ENCODE peak calls at places on chromosomes 6 and 20, in six cellular contexts. V, R, A, K, B and X are unnamed samples.
A peak's percentile ranks its signal among the peaks of the same experiment; 100 is the strongest.

GRCh38 chr6:143286280-143286795 is 164.2 kb downstream of the ADAT2 start:
- DNase-seq in V (no peak), R (no peak), A (no peak), K (no peak), B (no peak), X (no peak)

GRCh38 chr6:154292066-154292465 is 64.5 kb downstream of the IPCEF1 start:
- DNase-seq in V (no peak), R (no peak), A (no peak), K (no peak), B (no peak), X (no peak)

GRCh38 chr6:130503146-130503545 is 137.3 kb downstream of the TMEM200A start:
- DNase-seq in V (no peak), R (no peak), A (no peak), K (no peak), B (no peak), X (no peak)

GRCh38 chr6:34730006-34730405 is 27.3 kb upstream of the SNRPC start:
- DNase-seq in V (no peak), R (no peak), A (no peak), K (no peak), B (no peak), X (peak; percentile 99)

GRCh38 chr6:26249959-26250805 is 114.8 kb upstream of the BTN3A2 start:
- DNase-seq in V (peak; percentile 78), R (peak; percentile 58), A (peak; percentile 62), K (no peak), B (no peak), X (peak; percentile 29)

GRCh38 chr6:46062312-46062711 is 46.7 kb upstream of the CLIC5 start:
- DNase-seq in V (no peak), R (no peak), A (no peak), K (no peak), B (no peak), X (no peak)

GRCh38 chr6:34247481-34248197 is 1.2 kb downstream of the SMIM29 start:
- DNase-seq in V (no peak), R (no peak), A (no peak), K (no peak), B (no peak), X (no peak)

GRCh38 chr6:431986-432385 is 40.4 kb downstream of the IRF4 start:
- DNase-seq in V (no peak), R (no peak), A (no peak), K (no peak), B (no peak), X (no peak)

GRCh38 chr6:139925894-139926641 is 551.6 kb upstream of the CITED2 start:
- DNase-seq in V (no peak), R (no peak), A (no peak), K (no peak), B (no peak), X (peak; percentile 80)

GRCh38 chr20:61353261-61353995 is 101.4 kb downstream of the CDH4 start:
- DNase-seq in V (no peak), R (no peak), A (no peak), K (no peak), B (no peak), X (no peak)

GRCh38 chr20:63456429-63457284 is 15.8 kb downstream of the KCNQ2 start:
- DNase-seq in V (no peak), R (no peak), A (no peak), K (no peak), B (no peak), X (no peak)

GRCh38 chr6:13870185-13870584 is 54.6 kb upstream of the RNF182 start:
- DNase-seq in V (no peak), R (no peak), A (no peak), K (no peak), B (no peak), X (no peak)

GRCh38 chr6:169799474-169799926 is 48.1 kb downstream of the ERMARD start:
- DNase-seq in V (no peak), R (no peak), A (no peak), K (no peak), B (no peak), X (no peak)

GRCh38 chr20:46235086-46235485 is 73.2 kb downstream of the CDH22 start:
- DNase-seq in V (no peak), R (no peak), A (no peak), K (no peak), B (no peak), X (no peak)

GRCh38 chr6:128339635-128340436 is 180.6 kb downstream of the PTPRK start:
- DNase-seq in V (no peak), R (no peak), A (no peak), K (no peak), B (no peak), X (no peak)

GRCh38 chr6:139784222-139784769 is 409.8 kb upstream of the CITED2 start:
- DNase-seq in V (no peak), R (no peak), A (no peak), K (no peak), B (no peak), X (no peak)

GRCh38 chr6:45686841-45687569 is 309.3 kb upstream of the SUPT3H start:
- DNase-seq in V (no peak), R (no peak), A (no peak), K (no peak), B (no peak), X (no peak)

GRCh38 chr6:45548657-45549515 is 171.2 kb upstream of the SUPT3H start:
- DNase-seq in V (no peak), R (no peak), A (no peak), K (no peak), B (no peak), X (peak; percentile 71)

GRCh38 chr6:140403020-140403419 is 1028.6 kb upstream of the CITED2 start:
- DNase-seq in V (no peak), R (no peak), A (no peak), K (no peak), B (no peak), X (no peak)

GRCh38 chr6:112595201-112595600 is 248.1 kb downstream of the RFPL4B start:
- DNase-seq in V (no peak), R (no peak), A (no peak), K (no peak), B (no peak), X (peak; percentile 61)

GRCh38 chr20:58084966-58085365 is 143.5 kb downstream of the ANKRD60 start:
- DNase-seq in V (peak; percentile 1), R (no peak), A (no peak), K (no peak), B (no peak), X (peak; percentile 1)

GRCh38 chr20:24580006-24580405 is 110.6 kb downstream of the SYNDIG1 start:
- DNase-seq in V (no peak), R (no peak), A (no peak), K (no peak), B (no peak), X (peak; percentile 24)

GRCh38 chr6:44072959-44073611 is 54.2 kb downstream of the MRPL14 start:
- DNase-seq in V (peak; percentile 92), R (peak; percentile 59), A (peak; percentile 42), K (no peak), B (peak; percentile 96), X (peak; percentile 92)

GRCh38 chr6:160030103-160030502 is 61.2 kb downstream of the IGF2R start:
- DNase-seq in V (peak; percentile 88), R (no peak), A (no peak), K (no peak), B (peak; percentile 92), X (peak; percentile 98)

GRCh38 chr6:155530219-155530834 is 74.7 kb upstream of the NOX3 start:
- DNase-seq in V (peak; percentile 31), R (no peak), A (no peak), K (no peak), B (no peak), X (no peak)

DNA sequence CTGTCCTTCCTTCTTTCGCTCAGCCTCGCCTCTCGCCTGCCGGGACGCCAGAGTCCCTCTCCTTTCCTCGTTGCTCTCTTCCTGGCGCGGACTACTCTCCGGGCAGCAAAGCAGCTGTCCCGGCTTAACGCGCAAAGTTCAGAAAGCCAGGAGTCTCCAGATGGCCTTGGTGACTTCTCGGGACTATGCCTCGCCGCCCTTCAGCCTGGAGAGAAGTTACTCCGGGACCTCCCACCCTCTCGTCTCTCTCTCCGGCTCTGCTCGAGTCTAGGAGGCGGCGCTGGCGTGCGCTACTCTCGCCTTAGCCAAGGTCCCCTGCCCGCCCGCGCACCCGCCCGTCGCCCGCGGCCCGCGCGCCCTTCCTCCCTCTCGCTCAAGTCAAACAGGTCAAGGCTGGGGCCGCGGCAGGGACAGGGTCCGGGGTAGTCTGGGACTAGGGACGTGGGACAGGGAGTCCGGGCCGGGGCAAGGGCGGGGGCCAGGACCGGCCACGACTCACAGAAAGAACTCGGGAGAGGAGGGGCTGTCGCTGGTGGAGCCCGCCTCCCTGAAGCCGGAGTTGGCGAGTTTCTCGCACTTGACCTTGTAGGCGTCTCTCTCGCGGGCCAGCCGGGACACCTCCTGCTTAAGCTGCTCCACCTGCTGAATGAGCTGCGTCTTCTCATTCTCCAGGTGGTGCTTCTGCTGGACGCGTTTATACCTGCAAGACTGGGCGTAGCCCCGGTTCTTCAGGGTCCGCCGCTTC is 1.5 kb downstream of the MAFB start:
- DNase-seq in V (peak; percentile 72), R (no peak), A (no peak), K (no peak), B (peak; percentile 59), X (no peak)
- H3K27ac ChIP-seq in V (peak overlapping the region; percentile 88), R (no peak overlapping the region), A (no peak overlapping the region), K (no peak overlapping the region), B (no peak overlapping the region), X (no peak overlapping the region)

DNA sequence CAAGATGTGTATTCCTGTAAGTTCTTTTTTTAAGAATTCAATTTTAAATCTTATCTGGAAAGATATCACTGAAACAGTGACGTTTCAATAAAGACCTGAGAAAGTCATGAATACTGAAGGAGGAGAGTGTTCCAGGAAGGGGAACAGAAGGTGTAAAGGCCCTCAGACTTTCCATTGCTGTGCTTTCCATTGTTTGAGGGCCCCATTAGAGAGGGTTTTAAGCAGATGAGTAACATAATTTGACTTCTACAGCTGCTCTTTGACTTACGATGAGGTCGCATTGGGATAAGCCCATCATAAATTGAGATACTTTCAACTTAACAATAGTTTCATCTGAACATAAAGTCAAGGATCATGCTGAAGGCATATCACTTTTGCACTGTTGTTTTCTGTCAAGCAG is 24.7 kb downstream of the ACOT13 start:
- DNase-seq in V (no peak), R (no peak), A (no peak), K (no peak), B (no peak), X (no peak)
- H3K4me1 ChIP-seq in V (no peaks in the 10 kb centered on the region), R (no peaks in the 10 kb centered on the region), A (peaks cover 10% of the 10 kb centered on the region), K (peaks cover 3% of the 10 kb centered on the region), B (no peaks in the 10 kb centered on the region), X (no peaks in the 10 kb centered on the region)

DNA sequence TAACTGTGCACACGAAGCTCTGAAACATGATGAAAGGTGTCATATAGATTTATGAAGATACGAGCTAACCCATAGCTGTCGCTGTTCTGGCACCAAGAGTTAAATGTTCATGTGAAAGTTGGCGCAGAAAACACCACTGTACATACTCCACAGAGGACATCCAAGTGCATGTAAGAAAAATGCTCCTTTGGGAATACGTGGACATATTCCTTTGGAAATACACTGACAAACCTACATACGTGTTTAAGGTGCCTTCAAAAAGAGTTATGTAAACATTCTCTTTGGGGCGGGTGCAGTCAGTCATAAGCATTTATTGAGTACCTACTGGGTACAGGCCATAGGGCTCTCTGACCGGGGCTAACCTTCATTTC is 723 bp upstream of the ARID1B start:
- DNase-seq in V (no peak), R (peak; percentile 2), A (no peak), K (peak; percentile 17), B (no peak), X (no peak)
- H3K4me3 ChIP-seq in V (peak overlapping the region; percentile 72), R (peak overlapping the region; percentile 48), A (peak overlapping the region; percentile 46), K (peak overlapping the region; percentile 83), B (peak overlapping the region; percentile 77), X (peak overlapping the region; percentile 86)

DNA sequence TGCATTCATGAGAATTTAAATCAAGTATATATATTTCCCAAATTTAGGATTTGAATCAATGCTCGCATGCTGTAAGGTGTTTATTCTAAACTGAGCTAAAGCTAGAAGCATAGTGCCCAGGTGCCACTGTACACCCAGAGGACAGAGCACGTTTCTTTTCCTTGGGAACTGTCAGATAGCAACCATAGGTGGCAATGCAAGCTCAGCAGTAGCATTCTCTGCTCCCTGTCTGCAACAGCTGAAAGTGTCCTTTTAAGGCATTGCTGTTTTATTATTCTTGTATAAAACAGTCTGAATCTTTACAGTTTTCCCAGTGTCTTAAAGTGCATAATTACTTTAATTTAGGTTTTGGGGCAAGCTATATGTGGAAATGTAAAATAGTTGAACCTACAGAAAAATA is 443.4 kb upstream of the MMS22L start:
- DNase-seq in V (no peak), R (no peak), A (no peak), K (no peak), B (no peak), X (no peak)
- H3K27ac ChIP-seq in V (no peak overlapping the region), R (no peak overlapping the region), A (no peak overlapping the region), K (no peak overlapping the region), B (no peak overlapping the region), X (no peak overlapping the region)